ENCODE peak calls at places on chromosome 12, in five cellular contexts. O is RPMI7951, B is HepG2, H is astrocyte of the spinal cord, I is GM12864. U is an unnamed sample.

GRCh38 chr12:2503762-2504161 is 291.0 kb upstream of the FKBP4 start:
- DNase-seq in B (no peak), O (no peak), I (no peak), H (no peak), U (no peak)

GRCh38 chr12:116693259-116694227 is 44.3 kb downstream of the SPRING1 start:
- DNase-seq in B (peak; percentile 36), H (no peak), I (no peak), O (no peak), U (no peak)

GRCh38 chr12:121578230-121579189 is 2.3 kb downstream of the KDM2B start:
- DNase-seq in H (no peak), B (no peak), I (no peak), O (no peak), U (no peak)

GRCh38 chr12:115149279-115149678 is 465.3 kb upstream of the TBX3 start:
- DNase-seq in O (peak; percentile 48), B (no peak), I (no peak), H (no peak), U (peak; percentile 13)

GRCh38 chr12:52037248-52037861 is 13.9 kb upstream of the NR4A1 start:
- DNase-seq in B (no peak), I (no peak), H (peak; percentile 49), O (no peak), U (no peak)

GRCh38 chr12:130714091-130714590 is 2.0 kb downstream of the RIMBP2 start:
- DNase-seq in B (no peak), I (no peak), H (no peak), O (no peak), U (no peak)

GRCh38 chr12:532908-533565 is 73.3 kb downstream of the B4GALNT3 start:
- DNase-seq in H (no peak), B (no peak), I (no peak), O (peak; percentile 75), U (peak; percentile 43)

GRCh38 chr12:57754411-57755193 is at the start of gene MARCHF9:
- DNase-seq in B (no peak), O (no peak), I (peak; percentile 60), H (no peak), U (peak; percentile 37)

GRCh38 chr12:14776236-14776959 is 26.9 kb downstream of the WBP11 start:
- DNase-seq in I (no peak), B (no peak), O (peak; percentile 16), H (no peak), U (peak; percentile 24)

GRCh38 chr12:43848786-43849185 is 12.9 kb downstream of the TMEM117 start:
- DNase-seq in H (no peak), I (no peak), O (peak; percentile 5), B (no peak), U (no peak)

U was measured in H4.